ENCODE peak calls at places on chromosome 12, in five cellular contexts. A, M, G, T and H are unnamed samples.

GRCh38 chr12:51171884-51172514 is 936 bp downstream of the TFCP2 start:
- DNase-seq in G (no peak), T (no peak), A (peak), M (no peak), H (no peak)

GRCh38 chr12:57131896-57132744 is 3.8 kb downstream of the LRP1 start:
- DNase-seq in T (no peak), A (no peak), M (no peak), G (no peak), H (no peak)

GRCh38 chr12:25387136-25388050 is 136.7 kb upstream of the KRAS start:
- DNase-seq in A (peak), G (peak), M (no peak), T (peak), H (peak)

GRCh38 chr12:59695379-59695778 is 99.5 kb downstream of the SLC16A7 start:
- DNase-seq in A (peak), M (no peak), G (no peak), T (no peak), H (no peak)

GRCh38 chr12:6074979-6075585 is 49.4 kb downstream of the VWF start:
- DNase-seq in A (no peak), G (peak), M (peak), T (no peak), H (no peak)

GRCh38 chr12:62642509-62642908 is 175.9 kb downstream of the MON2 start:
- DNase-seq in T (no peak), A (no peak), M (no peak), G (no peak), H (no peak)

GRCh38 chr12:124675881-124676688 is 108.7 kb upstream of the NCOR2 start:
- DNase-seq in M (no peak), T (no peak), G (no peak), A (no peak), H (no peak)

GRCh38 chr12:39581592-39581991 is 38.0 kb downstream of the ABCD2 start:
- DNase-seq in G (no peak), M (no peak), A (peak), T (no peak), H (no peak)

GRCh38 chr12:50924439-50925341 is 27.7 kb upstream of the HIGD1C start:
- DNase-seq in M (no peak), G (peak), T (peak), A (peak), H (peak)

GRCh38 chr12:87280356-87280755 is 748.8 kb downstream of the C12orf50 start:
- DNase-seq in A (no peak), G (no peak), M (no peak), T (no peak), H (no peak)

GRCh38 chr12:64385468-64385867 is 5.1 kb downstream of the C12orf56 start:
- DNase-seq in A (peak), T (no peak), G (no peak), M (no peak), H (no peak)

GRCh38 chr12:75479963-75480461 is 543 bp upstream of the GLIPR1 start:
- DNase-seq in G (no peak), A (peak), M (no peak), T (no peak), H (no peak)

GRCh38 chr12:90098132-90098779 is 389.6 kb upstream of the ATP2B1 start:
- DNase-seq in T (no peak), A (no peak), G (no peak), M (no peak), H (no peak)

GRCh38 chr12:86948851-86949250 is 692.7 kb upstream of the MGAT4C start:
- DNase-seq in A (no peak), T (no peak), M (no peak), G (no peak), H (no peak)

GRCh38 chr12:131511391-131511802 is 199.5 kb upstream of the SFSWAP start:
- DNase-seq in M (no peak), A (peak), G (no peak), T (no peak), H (no peak)

GRCh38 chr12:94244165-94245133 is 96.1 kb downstream of the PLXNC1 start:
- DNase-seq in A (no peak), T (no peak), G (peak), M (peak), H (no peak)

GRCh38 chr12:111180830-111181726 is 187.8 kb downstream of the PHETA1 start:
- DNase-seq in T (no peak), M (no peak), G (peak), A (no peak), H (peak)

GRCh38 chr12:13024151-13024946 is 19.8 kb upstream of the FAM234B start:
- DNase-seq in A (no peak), M (no peak), G (peak), T (no peak), H (no peak)

GRCh38 chr12:84643993-84644392 is 268.6 kb downstream of the SLC6A15 start:
- DNase-seq in G (no peak), T (no peak), M (no peak), A (no peak), H (no peak)

GRCh38 chr12:68970951-68971350 is 38.0 kb upstream of the CPM start:
- DNase-seq in M (no peak), T (no peak), G (no peak), A (peak), H (no peak)

GRCh38 chr12:110109037-110109836 is 14.9 kb upstream of the IFT81 start:
- DNase-seq in M (no peak), A (peak), G (peak), T (peak), H (peak)

GRCh38 chr12:47576256-47576655 is 129.6 kb downstream of the RPAP3 start:
- DNase-seq in A (no peak), T (no peak), G (no peak), M (no peak), H (no peak)

GRCh38 chr12:104243551-104243950 is 28.0 kb downstream of the TXNRD1 start:
- DNase-seq in G (no peak), T (no peak), M (no peak), A (no peak), H (no peak)

GRCh38 chr12:120631097-120631496 is 9.3 kb upstream of the CABP1 start:
- DNase-seq in T (no peak), A (no peak), G (no peak), M (no peak), H (no peak)

GRCh38 chr12:3646561-3647241 is 106.2 kb downstream of the CRACR2A start:
- DNase-seq in M (no peak), A (no peak), T (no peak), G (no peak), H (no peak)

GRCh38 chr12:98733667-98734350 is 88.7 kb downstream of the APAF1 start:
- DNase-seq in G (no peak), A (peak), T (no peak), M (no peak), H (no peak)

GRCh38 chr12:120649442-120650248 is 9.2 kb downstream of the CABP1 start:
- DNase-seq in M (no peak), T (no peak), G (no peak), A (no peak), H (no peak)

GRCh38 chr12:16327963-16328362 is 19.5 kb upstream of the MGST1 start:
- DNase-seq in A (no peak), M (no peak), G (no peak), T (no peak), H (no peak)

GRCh38 chr12:111171832-111172231 is 197.1 kb downstream of the PHETA1 start:
- DNase-seq in M (no peak), G (no peak), A (no peak), T (no peak), H (no peak)

GRCh38 chr12:26530461-26530860 is 302.5 kb downstream of the ITPR2 start:
- DNase-seq in A (no peak), T (no peak), G (no peak), M (no peak), H (no peak)

GRCh38 chr12:51392556-51393237 is 1.5 kb upstream of the GALNT6 start:
- DNase-seq in M (no peak), G (no peak), T (no peak), A (no peak), H (peak)

GRCh38 chr12:93622485-93622884 is 50.0 kb downstream of the SOCS2 start:
- DNase-seq in T (no peak), A (peak), M (no peak), G (no peak), H (no peak)

GRCh38 chr12:120043421-120043820 is 54.4 kb downstream of the BICDL1 start:
- DNase-seq in M (no peak), T (no peak), A (no peak), G (no peak), H (no peak)

GRCh38 chr12:59874781-59875180 is 279.0 kb downstream of the SLC16A7 start:
- DNase-seq in T (no peak), A (no peak), M (no peak), G (no peak), H (no peak)

GRCh38 chr12:55659486-55660385 is 23.0 kb downstream of the OR10P1 start:
- DNase-seq in M (no peak), A (peak), G (peak), T (no peak), H (no peak)

GRCh38 chr12:132327351-132328171 is 1.8 kb downstream of the GALNT9 start:
- DNase-seq in G (no peak), A (peak), T (peak), M (peak), H (no peak)

GRCh38 chr12:113891167-113891692 is 74.9 kb downstream of the RBM19 start:
- DNase-seq in A (no peak), T (no peak), M (no peak), G (no peak), H (no peak)

GRCh38 chr12:95215925-95216324 is 1.3 kb downstream of the FGD6 start:
- DNase-seq in T (no peak), A (peak), G (no peak), M (no peak), H (no peak)

GRCh38 chr12:3303410-3304136 is 187.4 kb upstream of the PRMT8 start:
- DNase-seq in M (no peak), T (no peak), G (no peak), A (peak), H (no peak)

GRCh38 chr12:52787324-52787996 is 8.5 kb downstream of the KRT3 start:
- DNase-seq in T (no peak), G (no peak), M (no peak), A (no peak), H (no peak)

GRCh38 chr12:52790427-52791270 is 5.3 kb downstream of the KRT3 start:
- DNase-seq in T (no peak), M (no peak), A (no peak), G (no peak), H (no peak)

GRCh38 chr12:52788111-52788875 is 7.6 kb downstream of the KRT3 start:
- DNase-seq in T (no peak), G (no peak), M (no peak), A (no peak), H (no peak)

GRCh38 chr12:52789637-52790426 is 6.1 kb downstream of the KRT3 start:
- DNase-seq in G (no peak), M (peak), T (no peak), A (no peak), H (no peak)

DNA sequence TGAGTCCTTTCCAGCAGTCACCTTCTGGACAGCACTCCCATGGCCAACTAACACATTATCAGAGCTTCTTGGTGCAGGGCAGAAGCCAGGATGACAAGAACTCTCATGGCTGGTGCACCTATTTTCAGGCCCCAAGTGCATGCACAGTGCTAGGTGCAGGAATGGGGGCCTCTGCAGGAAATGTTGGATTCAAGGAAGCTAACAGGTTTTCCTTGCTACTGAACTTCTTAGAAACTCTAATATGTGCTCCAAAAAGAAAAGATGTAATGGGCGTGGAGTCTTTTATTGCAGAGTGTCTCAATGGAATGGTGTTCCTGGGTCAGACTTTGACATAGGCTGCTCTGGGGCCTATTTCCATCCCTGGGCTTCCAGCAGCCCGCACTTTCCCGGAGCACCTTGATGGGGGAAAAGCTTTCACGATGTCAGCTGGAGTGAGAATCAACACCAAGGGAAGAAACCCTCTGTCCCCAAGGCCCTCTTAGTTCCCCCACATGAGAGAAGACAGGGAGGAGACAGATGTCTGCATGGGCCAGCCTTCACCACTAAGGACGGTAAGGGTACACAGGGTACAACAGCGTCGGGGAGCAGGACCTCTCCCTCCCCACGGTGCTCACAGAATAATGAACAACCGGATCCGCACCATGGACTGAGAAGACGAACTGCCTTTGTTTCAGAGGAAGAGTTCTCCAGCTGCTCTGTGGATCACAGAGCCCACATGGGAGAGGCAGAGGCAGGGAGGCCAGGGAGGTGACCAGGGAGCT is 6.9 kb downstream of the KRT3 start:
- DNase-seq in M (no peak), T (no peak), A (no peak), G (no peak), H (no peak)
- TF ChIP-seq CTCF in M (no peak), T (no peak), A (no peak), G (no peak), H (no peak)

GRCh38 chr12:102526701-102527100 is 46.3 kb upstream of the IGF1 start:
- DNase-seq in G (no peak), T (no peak), M (no peak), A (no peak), H (no peak)

GRCh38 chr12:102521662-102522277 is 41.4 kb upstream of the IGF1 start:
- DNase-seq in T (no peak), M (no peak), A (no peak), G (no peak), H (no peak)

GRCh38 chr12:102518871-102519270 is 38.5 kb upstream of the IGF1 start:
- DNase-seq in G (no peak), T (no peak), A (no peak), M (no peak), H (no peak)

GRCh38 chr12:102527256-102527720 is 46.9 kb upstream of the IGF1 start:
- DNase-seq in M (no peak), T (no peak), G (no peak), A (no peak), H (no peak)

DNA sequence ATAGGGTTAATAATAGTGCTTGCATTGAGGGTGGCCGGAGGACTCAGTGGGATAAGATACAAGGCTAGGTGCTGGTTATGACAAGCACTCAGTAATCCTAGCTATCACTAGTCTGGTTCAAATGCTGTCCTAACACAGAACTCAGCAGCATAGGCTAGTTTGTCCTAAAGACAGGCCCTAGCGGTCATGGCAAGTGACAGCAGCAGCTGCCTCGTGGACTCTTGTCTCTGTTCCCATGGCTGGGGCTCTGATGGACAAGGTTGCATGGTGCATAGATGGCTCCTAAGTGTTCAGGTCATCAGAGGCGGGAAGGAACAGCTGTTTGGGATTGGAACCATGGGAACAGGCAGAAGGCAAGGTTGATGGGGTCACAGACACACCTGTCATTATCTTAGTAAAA is 42.4 kb upstream of the IGF1 start:
- DNase-seq in A (no peak), G (no peak), M (no peak), T (no peak), H (no peak)
- TF ChIP-seq CTCF in A (no peak), G (no peak), M (no peak), T (no peak), H (no peak)

GRCh38 chr12:117564885-117565284 is 203.5 kb upstream of the NOS1 start:
- DNase-seq in A (no peak), M (no peak), T (no peak), G (no peak), H (no peak)
- TF ChIP-seq CTCF in A (no peak), M (no peak), T (no peak), G (no peak), H (no peak)

GRCh38 chr12:20523658-20524057 is 155.3 kb downstream of the PDE3A start:
- DNase-seq in A (no peak), G (no peak), M (no peak), T (no peak), H (no peak)
- TF ChIP-seq CTCF in A (no peak), G (no peak), M (no peak), T (no peak), H (no peak)

GRCh38 chr12:46370792-46371717 is 1.5 kb downstream of the SLC38A2 start:
- DNase-seq in M (peak), T (peak), G (peak), A (peak), H (peak)
- TF ChIP-seq CTCF in M (no peak), T (no peak), G (no peak), A (no peak), H (peak)

DNA sequence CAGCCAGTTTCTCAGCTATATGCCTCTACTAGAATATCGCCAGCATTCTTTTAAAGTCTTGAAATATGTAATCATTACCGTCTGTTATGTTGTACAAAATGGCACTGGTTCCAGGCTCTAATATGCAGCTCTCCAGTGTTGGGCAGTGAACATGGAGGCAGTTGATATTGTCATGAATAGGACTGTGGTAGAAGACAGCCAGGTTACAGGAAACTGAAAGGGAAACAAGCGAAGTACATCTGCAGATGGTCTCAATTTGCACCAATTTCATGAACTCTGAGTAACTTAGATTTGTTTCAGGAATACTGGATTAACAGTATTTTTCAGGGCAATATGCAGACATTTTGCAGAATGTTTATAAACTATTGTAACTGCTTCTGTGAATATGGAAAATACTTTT is 13.4 kb upstream of the KLHL42 start:
- DNase-seq in T (no peak), G (no peak), M (no peak), A (no peak), H (no peak)
- TF ChIP-seq CTCF in T (no peak), G (no peak), M (no peak), A (no peak), H (no peak)

DNA sequence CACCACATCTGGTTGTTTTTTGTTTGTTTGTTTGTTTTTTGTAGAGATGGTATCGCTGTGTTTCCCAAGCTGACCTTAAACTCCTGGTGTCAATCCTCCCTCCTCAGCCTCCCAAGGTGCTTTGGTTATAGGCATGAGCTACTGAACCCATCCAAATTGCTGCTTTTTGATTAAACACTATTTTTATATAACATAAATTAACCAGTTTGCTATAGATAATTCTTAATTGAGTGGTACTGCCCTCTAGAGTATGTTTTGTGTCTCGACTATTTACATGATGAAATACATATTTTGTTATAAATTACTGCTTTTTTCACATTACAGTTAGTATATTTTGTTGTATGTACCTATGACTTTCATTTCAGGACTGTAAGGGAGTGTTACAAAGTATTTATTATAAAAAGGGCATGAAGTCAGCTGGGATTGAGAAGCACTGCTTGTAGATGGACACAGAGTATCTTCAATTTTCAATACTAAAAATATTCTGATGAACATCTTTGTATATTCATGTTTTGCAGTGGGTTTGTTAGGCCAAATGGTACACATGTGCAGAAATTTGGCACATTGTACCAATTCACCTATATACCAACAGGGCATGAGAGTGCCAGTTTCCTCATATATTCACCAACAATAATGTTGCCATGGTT is 14.9 kb upstream of the SCAF11 start:
- DNase-seq in M (no peak), G (no peak), T (no peak), A (peak), H (no peak)
- TF ChIP-seq CTCF in M (peak), G (peak), T (peak), A (peak), H (no peak)

GRCh38 chr12:52984136-52984535 is 22.1 kb upstream of the EIF4B start:
- DNase-seq in A (peak), M (no peak), T (no peak), G (no peak), H (no peak)
- TF ChIP-seq CTCF in A (peak), M (no peak), T (no peak), G (no peak), H (no peak)

GRCh38 chr12:122060069-122060468 is 18.5 kb upstream of the MLXIP start:
- DNase-seq in A (no peak), G (no peak), M (no peak), T (no peak), H (no peak)
- TF ChIP-seq CTCF in A (no peak), G (no peak), M (no peak), T (no peak), H (no peak)